ENCODE peak calls at places on chromosomes 13 and 19, in five cellular contexts. W, Q, N, O and X are unnamed samples.

GRCh38 chr19:5145521-5146511 is 176.9 kb downstream of the KDM4B start:
- DNase-seq in W (no peak), Q (no peak), N (no peak), O (no peak), X (no peak)

GRCh38 chr19:38079926-38080380 is 144.1 kb downstream of the DPF1 start:
- DNase-seq in W (peak), Q (peak), N (no peak), O (no peak), X (peak)

GRCh38 chr13:24203726-24204295 is 43.3 kb downstream of the SPATA13 start:
- DNase-seq in W (peak), Q (no peak), N (no peak), O (no peak), X (peak)

GRCh38 chr13:43880930-43881329 is 1.2 kb downstream of the LACC1 start:
- DNase-seq in W (no peak), Q (no peak), N (no peak), O (no peak), X (no peak)

GRCh38 chr13:79212064-79212619 is 193.9 kb downstream of the RBM26 start:
- DNase-seq in W (no peak), Q (no peak), N (no peak), O (no peak), X (no peak)

GRCh38 chr19:2064788-2065524 is 13.9 kb upstream of the MKNK2 start:
- DNase-seq in W (no peak), Q (no peak), N (no peak), O (no peak), X (no peak)

GRCh38 chr19:53898680-53899341 is 10.3 kb upstream of the CACNG7 start:
- DNase-seq in W (no peak), Q (peak), N (no peak), O (peak), X (no peak)

GRCh38 chr19:16461630-16462051 is 10.1 kb downstream of the EPS15L1 start:
- DNase-seq in W (no peak), Q (no peak), N (no peak), O (no peak), X (no peak)

GRCh38 chr19:49847731-49848696 is 2.9 kb upstream of the PTOV1 start:
- DNase-seq in W (peak), Q (no peak), N (no peak), O (no peak), X (peak)

GRCh38 chr19:49347835-49348234 is 12.6 kb downstream of the CD37 start:
- DNase-seq in W (peak), Q (peak), N (no peak), O (no peak), X (peak)

DNA sequence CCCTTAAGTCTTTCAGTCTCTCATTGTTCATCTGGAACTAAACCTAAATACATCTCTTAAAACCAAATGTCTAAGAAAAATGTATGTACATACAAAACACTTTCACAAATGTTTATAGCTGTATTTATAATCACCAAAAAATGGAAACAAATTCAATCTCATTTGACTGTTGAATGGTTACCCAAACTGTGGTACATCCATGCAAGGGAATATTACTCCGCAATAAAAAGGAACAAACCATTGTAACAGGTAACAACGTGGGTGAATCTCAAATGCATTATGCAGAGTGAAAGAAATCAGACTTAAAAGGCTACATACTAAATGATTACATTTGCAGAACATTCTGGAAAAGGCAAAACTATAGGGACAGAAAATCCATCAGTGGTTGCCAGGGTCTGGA is 425.2 kb downstream of the COG6 start:
- DNase-seq in W (no peak), Q (no peak), N (no peak), O (no peak), X (no peak)
- H4K8ac ChIP-seq in W (no peak), Q (no peak), N (no peak), O (no peak), X (no peak)

GRCh38 chr13:30862707-30863106 is 43.4 kb upstream of the MEDAG start:
- DNase-seq in W (no peak), Q (peak), N (no peak), O (no peak), X (no peak)

GRCh38 chr13:30863796-30864195 is 42.3 kb upstream of the MEDAG start:
- DNase-seq in W (no peak), Q (peak), N (no peak), O (no peak), X (no peak)

GRCh38 chr13:30865131-30866009 is 40.7 kb upstream of the MEDAG start:
- DNase-seq in W (peak), Q (peak), N (peak), O (peak), X (peak)

GRCh38 chr13:30863231-30863630 is 42.8 kb upstream of the MEDAG start:
- DNase-seq in W (no peak), Q (peak), N (no peak), O (peak), X (no peak)

GRCh38 chr13:30864352-30865130 is 41.5 kb upstream of the MEDAG start:
- DNase-seq in W (peak), Q (peak), N (no peak), O (no peak), X (peak)
- H4K8ac ChIP-seq in W (peak), Q (no peak), N (no peak), O (no peak), X (peak)

GRCh38 chr19:27792576-27793127 is 1420.3 kb downstream of the UQCRFS1 start:
- DNase-seq in W (no peak), Q (no peak), N (no peak), O (no peak), X (no peak)
- H4K8ac ChIP-seq in W (peak), Q (no peak), N (no peak), O (no peak), X (peak)

GRCh38 chr19:3653865-3654513 is 27.4 kb upstream of the CACTIN start:
- DNase-seq in W (no peak), Q (no peak), N (no peak), O (no peak), X (no peak)

GRCh38 chr19:3655402-3656072 is 28.9 kb upstream of the CACTIN start:
- DNase-seq in W (peak), Q (no peak), N (no peak), O (no peak), X (peak)

GRCh38 chr19:3651684-3652083 is 25.1 kb upstream of the CACTIN start:
- DNase-seq in W (no peak), Q (no peak), N (no peak), O (no peak), X (no peak)

GRCh38 chr19:3652422-3652821 is 25.8 kb upstream of the CACTIN start:
- DNase-seq in W (no peak), Q (no peak), N (no peak), O (no peak), X (no peak)

GRCh38 chr19:3653081-3653795 is 26.6 kb upstream of the CACTIN start:
- DNase-seq in W (no peak), Q (no peak), N (no peak), O (no peak), X (no peak)
- H4K8ac ChIP-seq in W (no peak), Q (no peak), N (no peak), O (no peak), X (no peak)

DNA sequence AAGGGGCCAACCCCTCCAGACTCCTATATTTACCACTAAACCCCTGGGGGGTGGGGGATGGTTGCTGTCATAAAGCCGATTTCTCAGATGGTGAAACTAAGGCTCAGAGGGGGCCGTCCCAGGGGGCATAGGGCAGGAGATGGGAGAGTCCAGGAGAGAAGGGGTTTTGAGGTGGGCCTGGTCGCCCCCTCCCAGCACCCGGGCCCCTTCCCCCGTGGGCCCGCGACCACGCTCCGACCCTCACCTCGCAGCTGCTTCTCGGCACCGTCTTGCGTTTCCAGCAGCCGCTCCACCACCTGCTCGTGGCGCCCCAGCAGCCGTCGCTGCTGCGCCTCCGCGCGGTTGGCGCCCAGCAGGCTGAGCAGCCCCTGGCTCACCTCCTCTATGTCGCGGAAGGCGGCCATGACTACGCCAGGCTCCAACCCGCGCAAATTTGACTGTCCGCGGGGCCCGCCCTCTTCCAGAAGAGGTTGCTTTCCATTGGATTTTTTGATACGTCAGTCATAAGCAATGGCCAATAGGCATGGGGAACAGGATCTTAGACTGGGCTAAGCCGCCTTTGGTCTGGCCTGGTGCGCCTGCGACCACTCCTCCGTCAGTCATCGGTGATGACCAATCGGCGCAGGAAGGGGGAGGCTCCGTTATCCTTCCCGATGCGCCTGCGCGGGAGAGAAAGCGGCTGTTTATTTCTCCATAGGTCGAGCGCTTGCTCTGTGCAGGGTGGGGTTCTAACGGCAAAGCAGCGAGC is at the start of gene SPC24:
- DNase-seq in W (peak), Q (peak), N (peak), O (peak), X (peak)
- H4K8ac ChIP-seq in W (peak), Q (peak), N (peak), O (peak), X (peak)